ENCODE peak calls at places on chromosomes 7 and 10, in four cellular contexts. O is IMR-90, V is K562, I is endothelial cell of umbilical vein. L is an unnamed sample.

GRCh38 chr10:27147701-27148100 is 6.5 kb downstream of the YME1L1 start:
- DNase-seq in O (no peak), V (no peak), I (no peak), L (no peak)

GRCh38 chr7:82007315-82007714 is 237.5 kb upstream of the HGF start:
- DNase-seq in O (no peak), V (no peak), I (peak; percentile 26), L (no peak)

GRCh38 chr7:68729361-68729760 is 868.9 kb upstream of the AUTS2 start:
- DNase-seq in O (no peak), V (no peak), I (no peak), L (no peak)

GRCh38 chr10:99981581-99982199 is 28.1 kb downstream of the DNMBP start:
- DNase-seq in O (no peak), V (no peak), I (no peak), L (no peak)

GRCh38 chr10:62244088-62244487 is 24.6 kb downstream of the RTKN2 start:
- DNase-seq in O (no peak), V (no peak), I (no peak), L (no peak)

GRCh38 chr7:28980504-28981281 is 22.6 kb upstream of the TRIL start:
- DNase-seq in O (peak; percentile 8), V (no peak), I (no peak), L (no peak)

GRCh38 chr10:27437775-27438174 is 66.3 kb upstream of the RAB18 start:
- DNase-seq in O (no peak), V (no peak), I (no peak), L (no peak)

GRCh38 chr7:114217026-114217425 is 197.6 kb upstream of the FOXP2 start:
- DNase-seq in O (no peak), V (no peak), I (no peak), L (no peak)

GRCh38 chr7:119964640-119965542 is 308.1 kb upstream of the KCND2 start:
- DNase-seq in O (peak; percentile 54), V (no peak), I (peak; percentile 24), L (no peak)

GRCh38 chr7:22651534-22652243 is 75.3 kb upstream of the IL6 start:
- DNase-seq in O (peak; percentile 83), V (no peak), I (peak; percentile 91), L (no peak)

GRCh38 chr10:79191951-79192676 is 123.3 kb downstream of the ZMIZ1 start:
- DNase-seq in O (no peak), V (no peak), I (no peak), L (no peak)

GRCh38 chr7:154177584-154177983 is 125.4 kb downstream of the DPP6 start:
- DNase-seq in O (no peak), V (no peak), I (no peak), L (no peak)

GRCh38 chr7:140631602-140632001 is 9.0 kb downstream of the DENND2A start:
- DNase-seq in O (no peak), V (no peak), I (no peak), L (no peak)

GRCh38 chr7:131109757-131110293 is 217.9 kb upstream of the MKLN1 start:
- DNase-seq in O (peak; percentile 78), V (peak; percentile 91), I (peak; percentile 81), L (peak; percentile 28)

GRCh38 chr10:96991313-96991841 is 159.3 kb downstream of the LCOR start:
- DNase-seq in O (peak; percentile 90), V (no peak), I (no peak), L (no peak)

GRCh38 chr7:114931656-114932011 is 9.7 kb downstream of the MDFIC start:
- DNase-seq in O (no peak), V (no peak), I (no peak), L (no peak)

GRCh38 chr10:17764142-17764541 is 12.1 kb downstream of the TMEM236 start:
- DNase-seq in O (no peak), V (no peak), I (no peak), L (no peak)

GRCh38 chr7:17771901-17772408 is 168.3 kb downstream of the SNX13 start:
- DNase-seq in O (no peak), V (no peak), I (no peak), L (no peak)

GRCh38 chr7:41933427-41933826 is 230.5 kb upstream of the INHBA start:
- DNase-seq in O (no peak), V (no peak), I (no peak), L (no peak)

GRCh38 chr10:132557696-132558515 is 20.3 kb downstream of the INPP5A start:
- DNase-seq in O (no peak), V (no peak), I (no peak), L (no peak)

GRCh38 chr10:132556994-132557441 is 19.4 kb downstream of the INPP5A start:
- DNase-seq in O (no peak), V (no peak), I (no peak), L (no peak)

GRCh38 chr10:132554991-132555647 is 17.5 kb downstream of the INPP5A start:
- DNase-seq in O (no peak), V (peak; percentile 76), I (no peak), L (no peak)

GRCh38 chr10:132554053-132554990 is 16.7 kb downstream of the INPP5A start:
- DNase-seq in O (no peak), V (no peak), I (no peak), L (no peak)

GRCh38 chr10:132555648-132556575 is 18.3 kb downstream of the INPP5A start:
- DNase-seq in O (no peak), V (no peak), I (no peak), L (no peak)
- H3K4me1 ChIP-seq in O (no peaks in the 10 kb centered on the region), V (peaks cover 36% of the 10 kb centered on the region), I (no peaks in the 10 kb centered on the region), L (no peaks in the 10 kb centered on the region)

GRCh38 chr7:26122745-26123144 is 29.3 kb upstream of the NFE2L3 start:
- DNase-seq in O (no peak), V (no peak), I (no peak), L (no peak)

GRCh38 chr7:26115628-26116027 is 36.4 kb upstream of the NFE2L3 start:
- DNase-seq in O (no peak), V (no peak), I (no peak), L (no peak)

GRCh38 chr7:26117970-26118369 is 34.0 kb upstream of the NFE2L3 start:
- DNase-seq in O (no peak), V (no peak), I (no peak), L (no peak)

GRCh38 chr7:26112341-26112740 is 39.7 kb upstream of the NFE2L3 start:
- DNase-seq in O (no peak), V (no peak), I (no peak), L (no peak)

DNA sequence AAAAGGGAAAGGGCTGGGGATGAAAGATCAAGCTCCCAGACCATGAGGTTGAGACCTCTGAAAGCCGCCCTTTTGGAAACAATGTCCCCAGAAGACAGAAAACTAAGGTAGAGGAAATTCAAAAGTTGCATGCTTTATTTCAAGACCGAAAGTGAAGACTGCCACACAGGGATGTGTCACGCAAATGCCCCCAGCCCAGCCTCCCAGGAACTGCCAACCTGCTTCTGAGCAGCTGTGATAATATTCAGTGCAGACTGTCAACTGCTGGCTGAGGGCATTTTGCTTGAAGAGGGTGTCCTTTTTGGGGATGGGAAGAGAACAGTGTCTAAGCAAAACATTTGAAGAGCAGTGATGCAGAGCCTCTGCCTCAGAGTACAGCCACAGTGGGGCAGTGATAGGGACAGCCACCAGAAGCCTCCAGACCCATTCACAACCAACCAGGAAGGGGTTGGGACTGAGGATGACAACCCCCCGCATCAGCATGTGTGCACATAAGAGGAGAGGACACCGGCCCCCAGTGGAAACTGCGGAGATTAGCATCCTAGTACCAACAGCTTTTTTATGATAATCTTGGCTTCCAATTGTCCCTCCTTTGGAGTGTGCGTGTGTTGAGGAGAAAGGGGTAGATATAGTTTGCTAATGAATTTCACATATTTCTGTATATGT is 34.7 kb upstream of the NFE2L3 start:
- DNase-seq in O (no peak), V (no peak), I (no peak), L (no peak)
- TF ChIP-seq CTCF in O (no peak), V (peak; percentile 43), I (no peak), L (no peak)

DNA sequence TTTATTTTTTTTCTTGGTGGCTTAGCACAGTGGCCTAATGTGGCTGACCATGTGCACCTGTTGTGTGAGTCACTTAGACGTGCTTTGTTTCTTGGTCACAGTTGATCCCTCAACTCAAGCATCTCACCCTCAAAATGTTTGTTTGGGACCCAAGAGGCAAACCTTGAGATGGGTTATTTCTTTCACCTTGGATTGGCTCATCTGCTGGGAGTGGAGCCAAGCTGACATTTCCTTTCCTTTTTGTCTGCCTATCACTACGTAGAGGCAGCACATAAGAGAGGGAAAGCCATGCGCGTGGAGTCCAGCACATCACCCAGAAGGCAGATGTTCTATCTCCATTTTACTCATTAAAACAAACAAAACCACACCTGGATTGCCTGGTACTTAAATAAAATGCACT is 6.4 kb upstream of the PRKCQ start:
- DNase-seq in O (no peak), V (no peak), I (no peak), L (no peak)
- H3K9me1 ChIP-seq in O (no peaks in the 10 kb centered on the region), V (no peaks in the 10 kb centered on the region), I (no peaks in the 10 kb centered on the region), L (no peaks in the 10 kb centered on the region)

GRCh38 chr10:113424984-113425383 is 127.9 kb upstream of the HABP2 start:
- DNase-seq in O (no peak), V (no peak), I (no peak), L (no peak)

GRCh38 chr10:113424304-113424721 is 128.5 kb upstream of the HABP2 start:
- DNase-seq in O (no peak), V (no peak), I (no peak), L (no peak)

GRCh38 chr10:113423877-113424276 is 129.0 kb upstream of the HABP2 start:
- DNase-seq in O (no peak), V (no peak), I (no peak), L (no peak)

GRCh38 chr10:113420057-113420732 is 132.7 kb upstream of the HABP2 start:
- DNase-seq in O (no peak), V (no peak), I (no peak), L (no peak)

GRCh38 chr10:113420733-113421200 is 132.1 kb upstream of the HABP2 start:
- DNase-seq in O (no peak), V (no peak), I (no peak), L (no peak)
- H3K4me1 ChIP-seq in O (no peaks in the 10 kb centered on the region), V (no peaks in the 10 kb centered on the region), I (no peaks in the 10 kb centered on the region), L (no peaks in the 10 kb centered on the region)

DNA sequence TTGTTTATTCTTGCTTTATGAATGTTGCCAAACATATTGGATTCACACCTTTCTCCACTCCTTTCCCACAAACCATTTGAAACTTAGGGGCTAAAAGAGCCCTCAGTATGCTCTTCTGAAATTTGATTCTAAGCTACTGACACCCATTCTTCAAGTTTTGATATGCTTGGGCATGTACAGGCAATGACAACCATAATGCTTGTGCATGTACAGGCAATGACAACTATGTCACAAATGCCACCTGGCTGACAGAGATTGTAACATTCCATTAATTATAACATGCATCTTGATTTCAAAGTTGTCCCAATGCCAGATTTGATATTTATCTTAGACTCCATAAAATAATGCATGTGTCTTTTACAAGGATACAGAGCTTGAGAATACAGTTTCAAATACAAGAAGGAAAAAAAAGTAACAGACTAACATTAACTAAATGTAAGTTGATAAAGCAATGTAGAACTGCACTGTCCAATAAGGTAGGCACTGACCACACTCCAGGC is 17.5 kb upstream of the CDK1 start:
- DNase-seq in O (no peak), V (no peak), I (no peak), L (peak; percentile 60)
- TF ChIP-seq CTCF in O (no peak), V (no peak), I (no peak), L (no peak)

DNA sequence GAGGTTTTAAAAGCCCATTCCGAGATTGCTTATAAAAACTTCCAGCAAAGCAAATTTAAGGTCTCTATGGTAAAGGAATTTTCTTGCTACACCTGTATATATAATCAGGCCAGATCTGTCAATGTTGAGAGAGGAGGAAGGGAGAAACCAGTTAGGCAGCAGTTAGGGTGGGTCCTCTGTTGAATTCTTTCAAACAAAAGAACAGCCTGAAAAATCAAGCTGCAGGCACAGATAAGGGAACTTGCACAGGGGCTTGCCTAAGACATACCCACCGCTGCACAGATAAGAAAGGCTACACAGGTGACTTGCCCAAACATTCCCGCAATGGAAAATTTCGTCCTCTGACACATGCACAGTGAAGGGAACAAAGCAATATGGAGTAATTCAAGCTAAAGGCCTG is 59.8 kb upstream of the IMMP2L start:
- DNase-seq in O (no peak), V (no peak), I (no peak), L (no peak)
- H3K9me1 ChIP-seq in O (no peaks in the 10 kb centered on the region), V (no peaks in the 10 kb centered on the region), I (no peaks in the 10 kb centered on the region), L (no peaks in the 10 kb centered on the region)

GRCh38 chr10:34624323-34625153 is 190.6 kb downstream of the PARD3 start:
- DNase-seq in O (no peak), V (no peak), I (no peak), L (no peak)
- H3K4me1 ChIP-seq in O (no peaks in the 10 kb centered on the region), V (peaks cover 10% of the 10 kb centered on the region), I (no peaks in the 10 kb centered on the region), L (peaks cover 18% of the 10 kb centered on the region)

L was measured in keratinocyte.